ENCODE peak calls at places on chromosomes 3 and 15, in ten cellular contexts. I is psoas muscle, D is neural progenitor cell, L is stomach, H is spleen, F is fibroblast of mammary gland, K is fibroblast of lung, V is AG04450, E is IMR-90, Z is thoracic aorta. X is an unnamed sample.
A peak's percentile ranks its signal among the peaks of the same experiment; 100 is the strongest.

GRCh38 chr3:119792270-119792669 is 10.4 kb downstream of the NR1I2 start:
- DNase-seq in I (no peak), D (no peak), L (no peak), H (no peak), F (no peak), K (no peak), V (no peak), E (no peak), Z (no peak), X (no peak)

GRCh38 chr3:99332726-99333125 is 305.7 kb upstream of the COL8A1 start:
- DNase-seq in I (no peak), D (no peak), L (no peak), H (no peak), F (no peak), K (no peak), V (no peak), E (peak; percentile 26), Z (no peak), X (no peak)

GRCh38 chr15:39828374-39828931 is 45.8 kb upstream of the FSIP1 start:
- DNase-seq in I (no peak), D (peak; percentile 54), L (no peak), H (no peak), F (peak; percentile 87), K (peak; percentile 75), V (no peak), E (peak; percentile 60), Z (no peak), X (peak; percentile 82)

GRCh38 chr3:81544385-81544784 is 217.1 kb downstream of the GBE1 start:
- DNase-seq in I (no peak), D (no peak), L (no peak), H (no peak), F (no peak), K (no peak), V (no peak), E (no peak), Z (no peak), X (peak; percentile 9)

GRCh38 chr3:138348107-138348949 is at the start of gene MRAS:
- DNase-seq in I (peak; percentile 88), D (peak; percentile 93), L (peak; percentile 79), H (peak; percentile 82), F (peak; percentile 77), K (peak; percentile 83), V (peak; percentile 43), E (peak; percentile 73), Z (peak; percentile 38), X (no peak)

GRCh38 chr15:87747106-87747505 is 509.4 kb downstream of the NTRK3 start:
- DNase-seq in I (no peak), D (no peak), L (no peak), H (peak; percentile 41), F (no peak), K (no peak), V (no peak), E (no peak), Z (no peak), X (no peak)

GRCh38 chr3:16715281-16715680 is 110.1 kb upstream of the DAZL start:
- DNase-seq in I (no peak), D (no peak), L (no peak), H (no peak), F (no peak), K (no peak), V (no peak), E (no peak), Z (no peak), X (no peak)

GRCh38 chr3:40070816-40071215 is 238.7 kb upstream of the EIF1B start:
- DNase-seq in I (no peak), D (no peak), L (no peak), H (no peak), F (peak; percentile 35), K (no peak), V (no peak), E (no peak), Z (no peak), X (no peak)

GRCh38 chr3:170531557-170532335 is 54.1 kb downstream of the SLC7A14 start:
- DNase-seq in I (peak; percentile 19), D (no peak), L (no peak), H (no peak), F (peak; percentile 91), K (no peak), V (no peak), E (no peak), Z (no peak), X (no peak)

GRCh38 chr3:5787863-5788488 is 600.5 kb downstream of the EDEM1 start:
- DNase-seq in I (no peak), D (peak; percentile 57), L (no peak), H (no peak), F (no peak), K (no peak), V (no peak), E (no peak), Z (no peak), X (no peak)

GRCh38 chr3:187520027-187520945 is 149.9 kb downstream of the SST start:
- DNase-seq in I (peak; percentile 56), D (no peak), L (no peak), H (no peak), F (peak; percentile 65), K (no peak), V (no peak), E (no peak), Z (no peak), X (no peak)

GRCh38 chr3:71421820-71422566 is 161.5 kb downstream of the FOXP1 start:
- DNase-seq in I (no peak), D (no peak), L (no peak), H (peak; percentile 82), F (no peak), K (no peak), V (no peak), E (no peak), Z (no peak), X (no peak)
- H3K4me3 ChIP-seq in I (no peak overlapping the region), D (no peak overlapping the region), L (no peak overlapping the region), H (no peak overlapping the region), F (no peak overlapping the region), K (no peak overlapping the region), V (no peak overlapping the region), E (no peak overlapping the region), Z (no peak overlapping the region), X (no peak overlapping the region)

DNA sequence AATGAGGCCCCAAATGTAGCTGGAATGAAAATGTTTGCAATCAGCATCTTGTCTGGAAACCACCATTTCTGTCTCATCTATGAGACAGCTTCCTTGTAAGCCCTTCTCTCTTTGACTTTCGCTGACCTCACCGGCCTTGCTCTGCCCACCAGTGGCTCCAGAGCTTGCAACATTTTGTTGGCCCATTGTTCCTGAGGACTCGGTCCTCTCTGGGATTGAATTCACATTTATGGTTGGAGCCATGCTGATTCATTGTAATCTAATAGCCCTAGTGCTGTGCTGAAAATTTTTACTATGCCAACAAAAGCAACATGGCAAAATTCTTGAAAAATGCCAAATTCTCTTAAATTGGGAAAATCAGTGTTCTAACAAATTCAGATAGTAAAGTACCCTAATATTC is 37.2 kb downstream of the ABHD5 start:
- DNase-seq in I (no peak), D (no peak), L (no peak), H (no peak), F (peak; percentile 82), K (peak; percentile 41), V (no peak), E (peak; percentile 53), Z (no peak), X (no peak)
- TF ChIP-seq CTCF in I (no peak), D (no peak), L (no peak), H (no peak), F (no peak), K (no peak), V (no peak), E (no peak), Z (no peak), X (no peak)

GRCh38 chr3:69740103-69741021 is 1.1 kb downstream of the MITF start:
- DNase-seq in I (peak; percentile 21), D (peak; percentile 45), L (peak; percentile 68), H (no peak), F (no peak), K (no peak), V (no peak), E (no peak), Z (no peak), X (no peak)

GRCh38 chr3:69738291-69738690 is 973 bp upstream of the MITF start:
- DNase-seq in I (no peak), D (peak; percentile 12), L (no peak), H (no peak), F (no peak), K (peak; percentile 33), V (no peak), E (peak; percentile 26), Z (no peak), X (no peak)

GRCh38 chr3:69737396-69737795 is 1.9 kb upstream of the MITF start:
- DNase-seq in I (no peak), D (no peak), L (no peak), H (no peak), F (no peak), K (no peak), V (no peak), E (no peak), Z (no peak), X (no peak)

GRCh38 chr3:69739204-69740102 is at the start of gene MITF:
- DNase-seq in I (peak; percentile 94), D (peak; percentile 90), L (peak; percentile 90), H (peak; percentile 91), F (peak; percentile 86), K (peak; percentile 88), V (peak; percentile 68), E (peak; percentile 88), Z (peak; percentile 63), X (peak; percentile 46)

GRCh38 chr3:69738859-69739203 is 433 bp upstream of the MITF start:
- DNase-seq in I (peak; percentile 13), D (no peak), L (no peak), H (no peak), F (no peak), K (no peak), V (no peak), E (no peak), Z (no peak), X (no peak)
- H3K4me3 ChIP-seq in I (peak overlapping the region; percentile 94), D (peak overlapping the region; percentile 77), L (peak overlapping the region; percentile 59), H (peak overlapping the region; percentile 64), F (peak overlapping the region; percentile 88), K (peak overlapping the region; percentile 52), V (peak overlapping the region; percentile 63), E (peak overlapping the region; percentile 55), Z (peak overlapping the region; percentile 87), X (peak overlapping the region; percentile 89)

DNA sequence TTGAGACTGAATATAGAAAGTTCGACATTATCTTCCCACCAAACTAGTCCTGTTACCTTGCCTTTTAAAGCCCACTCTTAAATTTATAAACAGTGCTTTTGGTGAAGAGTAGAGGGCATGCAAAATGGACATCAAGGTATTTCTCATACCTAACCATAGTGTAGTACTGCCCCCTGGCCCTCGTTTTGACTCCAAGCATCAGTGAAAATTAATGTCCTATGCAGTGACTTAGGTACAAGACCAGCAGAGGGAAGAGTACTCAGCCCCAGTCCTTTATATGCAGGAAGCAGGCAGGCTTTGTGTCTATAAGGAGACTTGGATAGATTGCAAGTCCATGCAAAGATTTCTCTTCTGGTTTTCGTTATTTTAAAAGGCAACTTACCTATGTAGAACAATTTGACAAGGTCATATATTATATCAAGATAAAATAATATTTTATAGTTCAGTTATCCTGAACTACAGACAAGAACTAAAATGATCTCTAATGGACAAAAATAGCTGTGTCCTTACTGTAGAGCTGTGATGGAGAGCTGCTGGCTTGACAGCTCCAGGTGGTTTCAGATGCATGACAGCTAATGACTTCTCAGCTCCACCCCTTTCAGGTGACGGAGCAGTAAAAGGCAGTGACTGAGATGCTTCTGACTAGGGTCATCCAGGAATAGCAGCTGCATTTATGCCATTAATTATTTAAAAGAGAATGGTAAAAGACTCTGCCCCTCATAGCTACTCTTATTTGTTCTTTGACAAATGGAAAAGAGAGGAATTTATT is 646.1 kb downstream of the SQOR start:
- DNase-seq in I (no peak), D (peak; percentile 54), L (peak; percentile 38), H (no peak), F (no peak), K (no peak), V (no peak), E (no peak), Z (no peak), X (no peak)
- TF ChIP-seq CTCF in I (peak; percentile 14), D (peak; percentile 52), L (no peak), H (no peak), F (no peak), K (no peak), V (peak; percentile 12), E (peak; percentile 18), Z (no peak), X (no peak)

GRCh38 chr3:132997404-132997803 is 40.8 kb upstream of the TMEM108 start:
- DNase-seq in I (no peak), D (no peak), L (no peak), H (no peak), F (no peak), K (no peak), V (no peak), E (no peak), Z (no peak), X (no peak)
- H3K4me3 ChIP-seq in I (no peak overlapping the region), D (no peak overlapping the region), L (no peak overlapping the region), H (no peak overlapping the region), F (no peak overlapping the region), K (no peak overlapping the region), V (no peak overlapping the region), E (no peak overlapping the region), Z (no peak overlapping the region), X (no peak overlapping the region)

X was measured in retinal pigment epithelial cell.